ENCODE peak calls at places on chromosome 5, in nine cellular contexts. H is RPMI8226, M is GM23338, W is WTC11, Z is OCI-LY7, C is substantia nigra, X is NAMALWA, Y is GOT3, P is DMS153. F is an unnamed sample.

GRCh38 chr5:113142186-113142585 is 165.6 kb downstream of the DCP2 start:
- DNase-seq in H (no peak), M (no peak), W (no peak), Z (no peak), C (no peak), X (no peak), Y (no peak), P (no peak), F (no peak)

GRCh38 chr5:56251918-56252553 is 18.9 kb upstream of the ANKRD55 start:
- DNase-seq in H (no peak), M (no peak), W (no peak), Z (no peak), C (no peak), X (no peak), Y (no peak), P (no peak), F (no peak)

GRCh38 chr5:135584918-135585317 is 6.1 kb upstream of the CXCL14 start:
- DNase-seq in H (no peak), M (no peak), W (no peak), Z (no peak), C (no peak), X (no peak), Y (no peak), P (no peak), F (no peak)

GRCh38 chr5:54643679-54644078 is 126.1 kb downstream of the SNX18 start:
- DNase-seq in H (no peak), M (no peak), W (no peak), Z (no peak), C (no peak), X (no peak), Y (no peak), P (no peak), F (no peak)

GRCh38 chr5:171388816-171389168 is 1.1 kb downstream of the NPM1 start:
- DNase-seq in H (no peak), M (no peak), W (no peak), Z (no peak), C (no peak), X (no peak), Y (no peak), P (no peak), F (no peak)

GRCh38 chr5:2899311-2899710 is 147.8 kb upstream of the IRX2 start:
- DNase-seq in H (no peak), M (no peak), W (no peak), Z (no peak), C (no peak), X (no peak), Y (no peak), P (no peak), F (no peak)

GRCh38 chr5:131459216-131459615 is 175.8 kb downstream of the RAPGEF6 start:
- DNase-seq in H (no peak), M (no peak), W (no peak), Z (no peak), C (no peak), X (no peak), Y (no peak), P (no peak), F (no peak)

GRCh38 chr5:153782589-153783238 is 256.0 kb downstream of the FAM114A2 start:
- DNase-seq in H (no peak), M (peak; percentile 68), W (peak; percentile 24), Z (no peak), C (no peak), X (no peak), Y (no peak), P (no peak), F (no peak)

GRCh38 chr5:130136300-130136699 is 232.0 kb downstream of the CHSY3 start:
- DNase-seq in H (no peak), M (no peak), W (no peak), Z (no peak), C (no peak), X (no peak), Y (no peak), P (no peak), F (no peak)

GRCh38 chr5:142978252-142978651 is 208.1 kb downstream of the ARHGAP26 start:
- DNase-seq in H (no peak), M (no peak), W (no peak), Z (no peak), C (no peak), X (no peak), Y (no peak), P (no peak), F (no peak)

GRCh38 chr5:143435207-143435657 is 31.7 kb upstream of the NR3C1 start:
- DNase-seq in H (peak; percentile 71), M (no peak), W (no peak), Z (peak; percentile 95), C (peak; percentile 3), X (peak; percentile 95), Y (no peak), P (no peak), F (no peak)

GRCh38 chr5:136036991-136037705 is 8.4 kb downstream of the TGFBI start:
- DNase-seq in H (peak; percentile 66), M (no peak), W (no peak), Z (peak; percentile 90), C (no peak), X (peak; percentile 23), Y (no peak), P (peak; percentile 99), F (peak; percentile 38)

GRCh38 chr5:1536298-1537165 is 12.8 kb upstream of the LPCAT1 start:
- DNase-seq in H (no peak), M (no peak), W (no peak), Z (peak; percentile 58), C (no peak), X (peak; percentile 73), Y (no peak), P (no peak), F (no peak)

GRCh38 chr5:157203417-157203816 is 22.8 kb downstream of the ITK start:
- DNase-seq in H (no peak), M (no peak), W (no peak), Z (no peak), C (no peak), X (no peak), Y (no peak), P (no peak), F (no peak)

GRCh38 chr5:164097747-164098146 is 592.3 kb downstream of the MAT2B start:
- DNase-seq in H (no peak), M (no peak), W (no peak), Z (no peak), C (no peak), X (no peak), Y (no peak), P (no peak), F (no peak)

GRCh38 chr5:87302061-87302460 is 34.4 kb downstream of the RASA1 start:
- DNase-seq in H (no peak), M (no peak), W (no peak), Z (no peak), C (no peak), X (no peak), Y (no peak), P (no peak), F (no peak)

GRCh38 chr5:163397368-163397767 is 40.0 kb upstream of the CCNG1 start:
- DNase-seq in H (no peak), M (no peak), W (no peak), Z (no peak), C (no peak), X (no peak), Y (no peak), P (no peak), F (no peak)

GRCh38 chr5:117738571-117738970 is 1163.9 kb upstream of the SEMA6A start:
- DNase-seq in H (no peak), M (no peak), W (no peak), Z (no peak), C (no peak), X (no peak), Y (no peak), P (no peak), F (no peak)

GRCh38 chr5:72433520-72433919 is 73.7 kb downstream of the ZNF366 start:
- DNase-seq in H (no peak), M (no peak), W (no peak), Z (no peak), C (no peak), X (no peak), Y (no peak), P (no peak), F (no peak)

GRCh38 chr5:65916066-65916465 is 10.3 kb upstream of the ERBIN start:
- DNase-seq in H (no peak), M (no peak), W (no peak), Z (no peak), C (no peak), X (no peak), Y (no peak), P (no peak), F (no peak)

GRCh38 chr5:32713396-32714381 is 2.6 kb downstream of the NPR3 start:
- DNase-seq in H (peak; percentile 6), M (peak; percentile 90), W (peak; percentile 82), Z (no peak), C (no peak), X (no peak), Y (no peak), P (no peak), F (no peak)

GRCh38 chr5:168877132-168877895 is 298.1 kb upstream of the PANK3 start:
- DNase-seq in H (no peak), M (no peak), W (no peak), Z (peak; percentile 7), C (no peak), X (no peak), Y (no peak), P (peak; percentile 32), F (peak; percentile 9)

GRCh38 chr5:35138232-35138631 is 90.5 kb upstream of the AGXT2 start:
- DNase-seq in H (no peak), M (no peak), W (no peak), Z (no peak), C (no peak), X (no peak), Y (no peak), P (no peak), F (no peak)

GRCh38 chr5:78483809-78484521 is 123.5 kb downstream of the SCAMP1 start:
- DNase-seq in H (peak; percentile 68), M (no peak), W (no peak), Z (peak; percentile 91), C (no peak), X (peak; percentile 83), Y (no peak), P (no peak), F (no peak)

GRCh38 chr5:136631176-136631575 is 265.8 kb upstream of the TRPC7 start:
- DNase-seq in H (no peak), M (no peak), W (no peak), Z (no peak), C (no peak), X (no peak), Y (no peak), P (no peak), F (no peak)

GRCh38 chr5:176508603-176509002 is 28.6 kb downstream of the RNF44 start:
- DNase-seq in H (no peak), M (no peak), W (no peak), Z (no peak), C (no peak), X (no peak), Y (no peak), P (no peak), F (no peak)